ENCODE peak calls at places on chromosomes 4 and X, in four cellular contexts. J is upper lobe of left lung, T is A549, V is adrenal gland. H is an unnamed sample.
A peak's percentile ranks its signal among the peaks of the same experiment; 100 is the strongest.

GRCh38 chr4:43586813-43587212 is 694.3 kb downstream of the GRXCR1 start:
- DNase-seq in J (no peak), T (no peak), V (no peak), H (no peak)

GRCh38 chr4:84800256-84800655 is 166.2 kb downstream of the WDFY3 start:
- DNase-seq in J (no peak), T (no peak), V (no peak), H (no peak)

GRCh38 chrX:12245650-12246645 is 107.7 kb downstream of the FRMPD4 start:
- DNase-seq in J (no peak), T (peak; percentile 25), V (no peak), H (no peak)

GRCh38 chr4:89640620-89641366 is 196.2 kb downstream of the SNCA start:
- DNase-seq in J (no peak), T (peak; percentile 63), V (peak; percentile 19), H (no peak)

GRCh38 chr4:8200302-8200975 is 1.3 kb downstream of the SH3TC1 start:
- DNase-seq in J (peak; percentile 86), T (no peak), V (peak; percentile 59), H (no peak)

GRCh38 chr4:122759639-122760310 is 27.3 kb downstream of the BBS12 start:
- DNase-seq in J (no peak), T (no peak), V (no peak), H (no peak)

GRCh38 chr4:7073526-7074390 is 5.9 kb upstream of the GRPEL1 start:
- DNase-seq in J (no peak), T (peak; percentile 76), V (no peak), H (no peak)

GRCh38 chrX:139850968-139851367 is 81.9 kb downstream of the ATP11C start:
- DNase-seq in J (no peak), T (no peak), V (no peak), H (no peak)

GRCh38 chrX:74925210-74926088 is at the start of gene NEXMIF:
- DNase-seq in J (peak; percentile 26), T (peak; percentile 36), V (peak; percentile 26), H (peak; percentile 79)

GRCh38 chrX:1031521-1032430 is 180.7 kb downstream of the CRLF2 start:
- DNase-seq in J (no peak), T (no peak), V (no peak), H (peak; percentile 66)

GRCh38 chr4:40628888-40629287 is 776 bp downstream of the RBM47 start:
- DNase-seq in J (no peak), T (no peak), V (no peak), H (no peak)

GRCh38 chr4:94412019-94413017 is 39.4 kb upstream of the PDLIM5 start:
- DNase-seq in J (no peak), T (peak; percentile 60), V (peak; percentile 20), H (no peak)

GRCh38 chr4:90118547-90119211 is 8.5 kb upstream of the CCSER1 start:
- DNase-seq in J (no peak), T (no peak), V (no peak), H (no peak)

GRCh38 chr4:113815826-113816225 is 54.3 kb upstream of the CAMK2D start:
- DNase-seq in J (no peak), T (no peak), V (no peak), H (no peak)

GRCh38 chr4:156437666-156438065 is 484.0 kb upstream of the CTSO start:
- DNase-seq in J (no peak), T (no peak), V (no peak), H (no peak)

GRCh38 chr4:112652216-112652615 is 15.3 kb downstream of the LARP7 start:
- DNase-seq in J (no peak), T (no peak), V (no peak), H (no peak)

GRCh38 chr4:186669159-186669720 is 54.4 kb downstream of the FAT1 start:
- DNase-seq in J (no peak), T (peak; percentile 38), V (no peak), H (no peak)

GRCh38 chr4:11869471-11869870 is 440.8 kb upstream of the HS3ST1 start:
- DNase-seq in J (no peak), T (no peak), V (no peak), H (no peak)

GRCh38 chr4:119190354-119190753 is 22.2 kb upstream of the USP53 start:
- DNase-seq in J (no peak), T (no peak), V (no peak), H (no peak)

GRCh38 chr4:74932832-74933561 is at the start of gene PARM1:
- DNase-seq in J (peak; percentile 90), T (peak; percentile 72), V (peak; percentile 87), H (peak; percentile 95)

GRCh38 chr4:188171551-188171950 is 32.3 kb downstream of the TRIML1 start:
- DNase-seq in J (no peak), T (no peak), V (no peak), H (no peak)

GRCh38 chr4:150931005-150931404 is 84.1 kb downstream of the LRBA start:
- DNase-seq in J (no peak), T (no peak), V (no peak), H (no peak)

GRCh38 chr4:10097906-10098769 is 18.5 kb downstream of the WDR1 start:
- DNase-seq in J (no peak), T (no peak), V (no peak), H (no peak)

GRCh38 chr4:16967722-16968121 is 69.3 kb upstream of the LDB2 start:
- DNase-seq in J (peak; percentile 21), T (no peak), V (peak; percentile 29), H (no peak)

GRCh38 chr4:80017125-80017854 is 55.7 kb downstream of the ANTXR2 start:
- DNase-seq in J (no peak), T (no peak), V (no peak), H (no peak)

GRCh38 chr4:124526760-124527159 is 185.8 kb downstream of the ANKRD50 start:
- DNase-seq in J (no peak), T (no peak), V (no peak), H (no peak)

GRCh38 chr4:1898007-1898406 is 26.8 kb downstream of the NSD2 start:
- DNase-seq in J (no peak), T (no peak), V (no peak), H (peak; percentile 18)

GRCh38 chr4:118059397-118059796 is 25.1 kb downstream of the NDST3 start:
- DNase-seq in J (no peak), T (no peak), V (no peak), H (no peak)

GRCh38 chr4:155787113-155787710 is 28.4 kb downstream of the GUCY1B1 start:
- DNase-seq in J (no peak), T (peak; percentile 49), V (no peak), H (no peak)

GRCh38 chrX:97027384-97027922 is 143.7 kb downstream of the RPA4 start:
- DNase-seq in J (no peak), T (peak; percentile 4), V (no peak), H (no peak)

GRCh38 chrX:97016106-97016505 is 132.4 kb downstream of the RPA4 start:
- DNase-seq in J (no peak), T (no peak), V (no peak), H (no peak)

GRCh38 chrX:97026406-97026805 is 142.7 kb downstream of the RPA4 start:
- DNase-seq in J (no peak), T (peak; percentile 19), V (no peak), H (no peak)

GRCh38 chrX:97021680-97022079 is 138.0 kb downstream of the RPA4 start:
- DNase-seq in J (no peak), T (no peak), V (no peak), H (no peak)
- H3K27ac ChIP-seq in J (no peak overlapping the region), T (no peak overlapping the region), V (no peak overlapping the region), H (no peak overlapping the region)

GRCh38 chr4:108833041-108833440 is 70.2 kb upstream of the ETNPPL start:
- DNase-seq in J (no peak), T (peak; percentile 6), V (no peak), H (no peak)
- TF ChIP-seq CTCF in J (no peak), T (no peak), V (no peak), H (no peak)

GRCh38 chr4:158768577-158769174 is at the start of gene FNIP2:
- DNase-seq in J (peak; percentile 86), T (peak; percentile 62), V (peak; percentile 78), H (peak; percentile 93)
- TF ChIP-seq POLR2A in J (peak; percentile 72), T (peak; percentile 59), V (peak; percentile 84), H (peak; percentile 12)

GRCh38 chr4:39467470-39467869 is 8.6 kb downstream of the LIAS start:
- DNase-seq in J (no peak), T (peak; percentile 42), V (no peak), H (no peak)

GRCh38 chr4:39470402-39470801 is 11.5 kb downstream of the LIAS start:
- DNase-seq in J (no peak), T (no peak), V (no peak), H (no peak)

GRCh38 chr4:39464886-39465501 is 6.1 kb downstream of the LIAS start:
- DNase-seq in J (no peak), T (peak; percentile 82), V (no peak), H (no peak)

GRCh38 chr4:39469429-39470077 is 10.7 kb downstream of the LIAS start:
- DNase-seq in J (peak; percentile 28), T (peak; percentile 90), V (peak; percentile 62), H (no peak)

DNA sequence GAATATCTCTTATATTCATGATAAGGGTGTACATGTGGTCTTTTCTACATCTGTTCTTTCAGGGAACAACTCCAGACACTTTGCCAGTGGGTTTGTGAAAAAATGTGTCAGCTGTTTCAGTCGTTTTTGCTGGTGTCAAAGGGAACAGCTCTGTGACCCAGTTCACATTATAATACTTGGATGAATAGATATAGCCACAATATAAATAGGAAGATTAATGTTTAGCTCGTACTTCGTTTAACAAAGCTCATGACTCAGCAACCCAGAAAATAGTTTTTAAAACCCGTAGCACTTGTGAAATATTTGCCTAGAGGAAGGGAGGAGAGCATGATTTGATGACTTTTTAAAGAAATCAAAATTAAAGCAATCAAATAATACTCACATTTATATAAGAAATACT is 7.9 kb downstream of the LIAS start:
- DNase-seq in J (no peak), T (peak; percentile 78), V (no peak), H (no peak)
- H3K27ac ChIP-seq in J (no peak overlapping the region), T (peak overlapping the region; percentile 89), V (no peak overlapping the region), H (no peak overlapping the region)

GRCh38 chr4:55183926-55184599 is 58.7 kb upstream of the KDR start:
- DNase-seq in J (peak; percentile 28), T (peak; percentile 53), V (peak; percentile 33), H (no peak)

GRCh38 chr4:55186123-55186522 is 60.7 kb upstream of the KDR start:
- DNase-seq in J (no peak), T (no peak), V (no peak), H (no peak)

GRCh38 chr4:55186700-55187099 is 61.3 kb upstream of the KDR start:
- DNase-seq in J (no peak), T (no peak), V (no peak), H (no peak)

GRCh38 chr4:55181606-55182005 is 56.2 kb upstream of the KDR start:
- DNase-seq in J (no peak), T (no peak), V (no peak), H (no peak)

GRCh38 chr4:55184600-55185523 is 59.5 kb upstream of the KDR start:
- DNase-seq in J (no peak), T (peak; percentile 21), V (peak; percentile 20), H (no peak)
- TF ChIP-seq CTCF in J (peak; percentile 12), T (peak; percentile 21), V (no peak), H (no peak)

GRCh38 chrX:54439967-54440871 is at the start of gene TSR2:
- DNase-seq in J (peak; percentile 83), T (peak; percentile 87), V (peak; percentile 81), H (peak; percentile 94)
- TF ChIP-seq POLR2A in J (peak; percentile 66), T (peak; percentile 46), V (peak; percentile 22), H (no peak)

H was measured in spleen.